ENCODE peak calls at places on chromosome 7, in ten cellular contexts. One of them, this sample, is unnamed.

GRCh38 chr7:77837966-77838365 is 39.4 kb downstream of the PHTF2 start:
- DNase-seq in fibroblast of mammary gland: no peak
- DNase-seq in B cell: no peak
- DNase-seq in epithelial cell of prostate: no peak
- DNase-seq in naive B cell: no peak
- DNase-seq in KBM-7: no peak
- DNase-seq in memory B cell: no peak
- DNase-seq in OCI-LY7: no peak
- DNase-seq in left cardiac atrium: no peak
- DNase-seq in ureter: no peak
- DNase-seq in this sample: no peak

GRCh38 chr7:127680983-127681382 is 29.0 kb downstream of the SND1 start:
- DNase-seq in fibroblast of mammary gland: no peak
- DNase-seq in B cell: no peak
- DNase-seq in epithelial cell of prostate: no peak
- DNase-seq in naive B cell: no peak
- DNase-seq in KBM-7: no peak
- DNase-seq in memory B cell: no peak
- DNase-seq in OCI-LY7: no peak
- DNase-seq in left cardiac atrium: no peak
- DNase-seq in ureter: no peak
- DNase-seq in this sample: no peak

GRCh38 chr7:134046594-134047128 is 80.5 kb upstream of the LRGUK start:
- DNase-seq in fibroblast of mammary gland: no peak
- DNase-seq in B cell: no peak
- DNase-seq in epithelial cell of prostate: no peak
- DNase-seq in naive B cell: no peak
- DNase-seq in KBM-7: no peak
- DNase-seq in memory B cell: no peak
- DNase-seq in OCI-LY7: no peak
- DNase-seq in left cardiac atrium: no peak
- DNase-seq in ureter: no peak
- DNase-seq in this sample: no peak

GRCh38 chr7:80335473-80336232 is 176.2 kb downstream of the GNAT3 start:
- DNase-seq in fibroblast of mammary gland: no peak
- DNase-seq in B cell: no peak
- DNase-seq in epithelial cell of prostate: no peak
- DNase-seq in naive B cell: no peak
- DNase-seq in KBM-7: no peak
- DNase-seq in memory B cell: no peak
- DNase-seq in OCI-LY7: no peak
- DNase-seq in left cardiac atrium: no peak
- DNase-seq in ureter: no peak
- DNase-seq in this sample: no peak

GRCh38 chr7:99109108-99110051 is 34.5 kb downstream of the SMURF1 start:
- DNase-seq in fibroblast of mammary gland: no peak
- DNase-seq in B cell: no peak
- DNase-seq in epithelial cell of prostate: no peak
- DNase-seq in naive B cell: no peak
- DNase-seq in KBM-7: peak; percentile 81
- DNase-seq in memory B cell: no peak
- DNase-seq in OCI-LY7: no peak
- DNase-seq in left cardiac atrium: no peak
- DNase-seq in ureter: no peak
- DNase-seq in this sample: no peak

GRCh38 chr7:48285365-48285764 is 114.1 kb downstream of the ABCA13 start:
- DNase-seq in fibroblast of mammary gland: peak; percentile 68
- DNase-seq in B cell: no peak
- DNase-seq in epithelial cell of prostate: no peak
- DNase-seq in naive B cell: no peak
- DNase-seq in KBM-7: no peak
- DNase-seq in memory B cell: no peak
- DNase-seq in OCI-LY7: no peak
- DNase-seq in left cardiac atrium: no peak
- DNase-seq in ureter: no peak
- DNase-seq in this sample: no peak

GRCh38 chr7:2313450-2314208 is 612 bp downstream of the SNX8 start:
- DNase-seq in fibroblast of mammary gland: no peak
- DNase-seq in B cell: no peak
- DNase-seq in epithelial cell of prostate: no peak
- DNase-seq in naive B cell: no peak
- DNase-seq in KBM-7: no peak
- DNase-seq in memory B cell: no peak
- DNase-seq in OCI-LY7: peak; percentile 26
- DNase-seq in left cardiac atrium: no peak
- DNase-seq in ureter: no peak
- DNase-seq in this sample: no peak

GRCh38 chr7:114481995-114482394 is 67.4 kb downstream of the FOXP2 start:
- DNase-seq in fibroblast of mammary gland: peak; percentile 76
- DNase-seq in B cell: no peak
- DNase-seq in epithelial cell of prostate: peak; percentile 22
- DNase-seq in naive B cell: no peak
- DNase-seq in KBM-7: no peak
- DNase-seq in memory B cell: no peak
- DNase-seq in OCI-LY7: no peak
- DNase-seq in left cardiac atrium: no peak
- DNase-seq in ureter: no peak
- DNase-seq in this sample: no peak

GRCh38 chr7:6151994-6152735 is 120.3 kb downstream of the CYTH3 start:
- DNase-seq in fibroblast of mammary gland: no peak
- DNase-seq in B cell: no peak
- DNase-seq in epithelial cell of prostate: no peak
- DNase-seq in naive B cell: no peak
- DNase-seq in KBM-7: no peak
- DNase-seq in memory B cell: no peak
- DNase-seq in OCI-LY7: no peak
- DNase-seq in left cardiac atrium: no peak
- DNase-seq in ureter: no peak
- DNase-seq in this sample: no peak

GRCh38 chr7:31917256-31917655 is 153.0 kb downstream of the PDE1C start:
- DNase-seq in fibroblast of mammary gland: no peak
- DNase-seq in B cell: no peak
- DNase-seq in epithelial cell of prostate: no peak
- DNase-seq in naive B cell: no peak
- DNase-seq in KBM-7: no peak
- DNase-seq in memory B cell: no peak
- DNase-seq in OCI-LY7: no peak
- DNase-seq in left cardiac atrium: no peak
- DNase-seq in ureter: no peak
- DNase-seq in this sample: no peak

GRCh38 chr7:22853674-22854157 is 31.1 kb upstream of the TOMM7 start:
- DNase-seq in fibroblast of mammary gland: peak; percentile 44
- DNase-seq in B cell: peak; percentile 97
- DNase-seq in epithelial cell of prostate: no peak
- DNase-seq in naive B cell: peak; percentile 64
- DNase-seq in KBM-7: peak; percentile 55
- DNase-seq in memory B cell: peak; percentile 82
- DNase-seq in OCI-LY7: peak; percentile 83
- DNase-seq in left cardiac atrium: peak; percentile 53
- DNase-seq in ureter: no peak
- DNase-seq in this sample: no peak

GRCh38 chr7:134737561-134738353 is 41.7 kb upstream of the CALD1 start:
- DNase-seq in fibroblast of mammary gland: peak; percentile 91
- DNase-seq in B cell: no peak
- DNase-seq in epithelial cell of prostate: no peak
- DNase-seq in naive B cell: no peak
- DNase-seq in KBM-7: peak; percentile 42
- DNase-seq in memory B cell: no peak
- DNase-seq in OCI-LY7: no peak
- DNase-seq in left cardiac atrium: no peak
- DNase-seq in ureter: no peak
- DNase-seq in this sample: peak; percentile 7

GRCh38 chr7:95396136-95397032 is at the start of gene PON3:
- DNase-seq in fibroblast of mammary gland: no peak
- DNase-seq in B cell: peak; percentile 57
- DNase-seq in epithelial cell of prostate: no peak
- DNase-seq in naive B cell: peak; percentile 22
- DNase-seq in KBM-7: no peak
- DNase-seq in memory B cell: peak; percentile 17
- DNase-seq in OCI-LY7: no peak
- DNase-seq in left cardiac atrium: peak; percentile 25
- DNase-seq in ureter: no peak
- DNase-seq in this sample: no peak

GRCh38 chr7:66376264-66376945 is 171.3 kb downstream of the TPST1 start:
- DNase-seq in fibroblast of mammary gland: no peak
- DNase-seq in B cell: peak; percentile 33
- DNase-seq in epithelial cell of prostate: no peak
- DNase-seq in naive B cell: no peak
- DNase-seq in KBM-7: no peak
- DNase-seq in memory B cell: no peak
- DNase-seq in OCI-LY7: no peak
- DNase-seq in left cardiac atrium: no peak
- DNase-seq in ureter: no peak
- DNase-seq in this sample: no peak

GRCh38 chr7:144653449-144653848 is 182.4 kb downstream of the TPK1 start:
- DNase-seq in fibroblast of mammary gland: no peak
- DNase-seq in B cell: no peak
- DNase-seq in epithelial cell of prostate: no peak
- DNase-seq in naive B cell: no peak
- DNase-seq in KBM-7: no peak
- DNase-seq in memory B cell: no peak
- DNase-seq in OCI-LY7: no peak
- DNase-seq in left cardiac atrium: no peak
- DNase-seq in ureter: no peak
- DNase-seq in this sample: no peak

GRCh38 chr7:68216046-68216445 is 1219.4 kb downstream of the TYW1 start:
- DNase-seq in fibroblast of mammary gland: no peak
- DNase-seq in B cell: no peak
- DNase-seq in epithelial cell of prostate: no peak
- DNase-seq in naive B cell: no peak
- DNase-seq in KBM-7: no peak
- DNase-seq in memory B cell: no peak
- DNase-seq in OCI-LY7: no peak
- DNase-seq in left cardiac atrium: no peak
- DNase-seq in ureter: no peak
- DNase-seq in this sample: no peak

GRCh38 chr7:3636131-3636860 is 335.2 kb downstream of the SDK1 start:
- DNase-seq in fibroblast of mammary gland: peak; percentile 2
- DNase-seq in B cell: no peak
- DNase-seq in epithelial cell of prostate: no peak
- DNase-seq in naive B cell: no peak
- DNase-seq in KBM-7: no peak
- DNase-seq in memory B cell: no peak
- DNase-seq in OCI-LY7: no peak
- DNase-seq in left cardiac atrium: no peak
- DNase-seq in ureter: no peak
- DNase-seq in this sample: no peak

GRCh38 chr7:158028290-158028941 is 559.2 kb downstream of the PTPRN2 start:
- DNase-seq in fibroblast of mammary gland: no peak
- DNase-seq in B cell: no peak
- DNase-seq in epithelial cell of prostate: no peak
- DNase-seq in naive B cell: no peak
- DNase-seq in KBM-7: no peak
- DNase-seq in memory B cell: no peak
- DNase-seq in OCI-LY7: no peak
- DNase-seq in left cardiac atrium: no peak
- DNase-seq in ureter: no peak
- DNase-seq in this sample: no peak

GRCh38 chr7:130998993-130999602 is 265.1 kb upstream of the KLF14 start:
- DNase-seq in fibroblast of mammary gland: peak; percentile 65
- DNase-seq in B cell: no peak
- DNase-seq in epithelial cell of prostate: peak; percentile 77
- DNase-seq in naive B cell: no peak
- DNase-seq in KBM-7: peak; percentile 22
- DNase-seq in memory B cell: no peak
- DNase-seq in OCI-LY7: no peak
- DNase-seq in left cardiac atrium: no peak
- DNase-seq in ureter: no peak
- DNase-seq in this sample: no peak

GRCh38 chr7:51249991-51250390 is 66.6 kb downstream of the COBL start:
- DNase-seq in fibroblast of mammary gland: no peak
- DNase-seq in B cell: no peak
- DNase-seq in epithelial cell of prostate: no peak
- DNase-seq in naive B cell: no peak
- DNase-seq in KBM-7: no peak
- DNase-seq in memory B cell: no peak
- DNase-seq in OCI-LY7: no peak
- DNase-seq in left cardiac atrium: no peak
- DNase-seq in ureter: no peak
- DNase-seq in this sample: no peak

GRCh38 chr7:19146699-19147098 is 1.5 kb upstream of the FERD3L start:
- DNase-seq in fibroblast of mammary gland: peak; percentile 51
- DNase-seq in B cell: no peak
- DNase-seq in epithelial cell of prostate: no peak
- DNase-seq in naive B cell: no peak
- DNase-seq in KBM-7: peak; percentile 21
- DNase-seq in memory B cell: no peak
- DNase-seq in OCI-LY7: no peak
- DNase-seq in left cardiac atrium: no peak
- DNase-seq in ureter: no peak
- DNase-seq in this sample: no peak

GRCh38 chr7:43164757-43165156 is 52.3 kb downstream of the HECW1 start:
- DNase-seq in fibroblast of mammary gland: peak; percentile 99
- DNase-seq in B cell: no peak
- DNase-seq in epithelial cell of prostate: peak; percentile 97
- DNase-seq in naive B cell: no peak
- DNase-seq in KBM-7: no peak
- DNase-seq in memory B cell: no peak
- DNase-seq in OCI-LY7: no peak
- DNase-seq in left cardiac atrium: no peak
- DNase-seq in ureter: no peak
- DNase-seq in this sample: peak; percentile 33

GRCh38 chr7:21572914-21573313 is 30.1 kb downstream of the DNAH11 start:
- DNase-seq in fibroblast of mammary gland: no peak
- DNase-seq in B cell: no peak
- DNase-seq in epithelial cell of prostate: no peak
- DNase-seq in naive B cell: no peak
- DNase-seq in KBM-7: no peak
- DNase-seq in memory B cell: no peak
- DNase-seq in OCI-LY7: no peak
- DNase-seq in left cardiac atrium: no peak
- DNase-seq in ureter: no peak
- DNase-seq in this sample: no peak

This sample was measured in GM12891.